ENCODE peak calls at places on chromosomes 16 and 17, in five cellular contexts. L, Z, K, D and O are unnamed samples.

GRCh38 chr17:41666708-41667279 is 21.9 kb upstream of the EIF1 start:
- DNase-seq in K (peak; percentile 76), L (peak; percentile 89), Z (peak; percentile 91), D (no peak), O (peak; percentile 90)

GRCh38 chr16:71726491-71727319 is 2.2 kb upstream of the PHLPP2 start:
- DNase-seq in L (no peak), D (no peak), K (no peak), Z (no peak), O (no peak)

GRCh38 chr17:13031718-13032350 is 14.0 kb upstream of the ELAC2 start:
- DNase-seq in L (peak; percentile 37), D (no peak), K (peak; percentile 67), Z (peak; percentile 32), O (peak; percentile 55)

GRCh38 chr16:30063893-30064745 is 1.4 kb upstream of the ALDOA start:
- DNase-seq in Z (peak; percentile 83), K (peak; percentile 63), D (no peak), L (peak; percentile 76), O (no peak)

GRCh38 chr16:10356870-10357842 is 28.7 kb upstream of the ATF7IP2 start:
- DNase-seq in L (no peak), Z (no peak), K (no peak), D (no peak), O (no peak)

GRCh38 chr17:80107231-80108021 is 6.0 kb downstream of the GAA start:
- DNase-seq in Z (no peak), K (no peak), D (no peak), L (no peak), O (no peak)

GRCh38 chr17:80455328-80455710 is 21.1 kb downstream of the NPTX1 start:
- DNase-seq in K (no peak), D (no peak), Z (peak; percentile 74), L (peak; percentile 70), O (peak; percentile 76)

GRCh38 chr16:65572156-65572555 is 450.3 kb upstream of the CDH11 start:
- DNase-seq in L (no peak), Z (no peak), D (peak; percentile 49), K (peak; percentile 87), O (no peak)

GRCh38 chr16:87560428-87561199 is 41.7 kb upstream of the JPH3 start:
- DNase-seq in D (no peak), Z (peak; percentile 33), L (peak; percentile 93), K (peak; percentile 26), O (no peak)

GRCh38 chr17:39606434-39607056 is 1.2 kb downstream of the NEUROD2 start:
- DNase-seq in K (no peak), Z (no peak), L (no peak), D (no peak), O (peak; percentile 57)

GRCh38 chr17:50835563-50836231 is at the start of gene WFIKKN2:
- DNase-seq in K (no peak), L (no peak), Z (no peak), D (no peak), O (no peak)

GRCh38 chr16:80988756-80989155 is 17.9 kb downstream of the CMC2 start:
- DNase-seq in L (no peak), Z (no peak), D (no peak), K (no peak), O (no peak)

GRCh38 chr16:31223044-31223443 is 6.1 kb upstream of the PYDC1 start:
- DNase-seq in D (no peak), K (no peak), L (no peak), Z (no peak), O (no peak)

GRCh38 chr17:45292696-45293412 is 24.0 kb downstream of the MAP3K14 start:
- DNase-seq in K (no peak), L (no peak), Z (no peak), D (no peak), O (no peak)

GRCh38 chr17:36082062-36082461 is 7.9 kb downstream of the CCL3 start:
- DNase-seq in D (no peak), K (no peak), L (no peak), Z (no peak), O (no peak)

GRCh38 chr17:80101946-80102706 is 745 bp downstream of the GAA start:
- DNase-seq in Z (peak; percentile 94), K (peak; percentile 48), L (no peak), D (no peak), O (peak; percentile 69)

GRCh38 chr17:311119-311848 is 41.3 kb downstream of the RPH3AL start:
- DNase-seq in K (no peak), D (no peak), L (no peak), Z (no peak), O (peak; percentile 11)

GRCh38 chr16:28064150-28064549 is 636 bp upstream of the GSG1L start:
- DNase-seq in Z (no peak), D (no peak), L (no peak), K (no peak), O (no peak)

GRCh38 chr17:66310528-66311148 is 8.2 kb downstream of the PRKCA start:
- DNase-seq in Z (peak; percentile 19), L (no peak), D (no peak), K (no peak), O (no peak)
- TF ChIP-seq CTCF in Z (peak; percentile 44), L (peak; percentile 37), D (no peak), K (peak; percentile 16), O (no peak)

GRCh38 chr16:67248401-67249177 is at the start of gene SLC9A5:
- DNase-seq in D (no peak), L (peak; percentile 43), Z (peak; percentile 39), K (no peak), O (peak; percentile 46)
- TF ChIP-seq CTCF in D (no peak), L (peak; percentile 2), Z (peak; percentile 8), K (no peak), O (no peak)

DNA sequence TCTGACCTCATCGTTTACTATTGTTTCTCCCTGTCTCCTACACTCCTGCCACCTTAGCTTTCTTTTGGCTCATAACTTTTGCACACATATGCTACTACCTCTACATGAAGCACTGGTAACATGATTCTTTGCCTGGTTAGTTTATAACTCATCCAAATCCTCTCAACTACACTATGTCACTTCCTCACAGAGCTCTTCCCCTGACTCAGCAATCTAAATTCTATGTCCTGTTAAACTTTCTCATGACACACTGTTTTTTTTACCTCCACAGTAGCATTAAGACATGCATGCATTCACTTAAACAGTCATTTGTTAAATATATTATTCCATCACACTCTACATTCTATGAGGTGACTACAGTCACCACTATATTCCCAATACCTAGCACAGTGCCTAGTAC is 19.7 kb downstream of the APPBP2 start:
- DNase-seq in L (no peak), Z (no peak), K (peak; percentile 84), D (peak; percentile 53), O (no peak)
- TF ChIP-seq CTCF in L (no peak), Z (no peak), K (no peak), D (no peak), O (no peak)

DNA sequence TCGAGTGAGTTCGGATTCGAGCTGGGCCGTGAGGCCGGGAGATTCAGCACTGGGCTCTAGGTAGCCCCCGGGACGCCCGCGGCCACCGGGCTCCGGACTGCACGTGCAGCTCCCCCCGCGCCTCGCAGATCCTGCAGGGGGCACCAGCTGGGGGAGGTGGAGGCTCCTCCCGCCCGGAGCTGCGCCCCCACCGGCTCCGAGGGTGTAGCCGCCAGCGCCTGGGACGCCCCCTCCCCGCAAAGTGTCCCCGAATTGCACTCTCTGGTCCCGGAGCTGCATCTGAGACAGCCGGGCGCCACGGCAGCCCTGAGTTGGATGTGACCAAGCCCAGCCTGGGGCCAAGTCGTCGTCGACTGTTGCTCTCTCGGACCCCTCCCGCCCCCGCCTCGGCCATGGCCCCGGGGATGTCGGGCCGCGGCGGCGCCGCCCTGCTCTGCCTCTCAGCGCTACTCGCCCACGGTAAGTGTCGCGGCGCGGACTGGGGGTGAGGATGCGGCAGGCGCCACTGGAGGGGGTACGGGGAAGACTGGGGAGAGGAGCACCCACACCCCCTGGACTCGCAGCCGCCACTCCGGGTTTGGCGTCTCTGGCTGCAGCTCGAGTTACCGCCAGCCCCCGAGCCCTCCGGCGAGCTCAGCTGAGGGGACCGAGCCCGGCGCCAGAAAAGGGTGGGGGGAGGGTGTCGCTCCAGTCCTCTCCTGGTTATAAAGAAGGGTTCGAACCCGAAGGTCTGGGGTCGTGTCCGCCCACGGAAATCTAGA is 1.5 kb downstream of the TMEM132E start:
- DNase-seq in D (no peak), L (peak; percentile 43), K (no peak), Z (peak; percentile 25), O (peak; percentile 72)
- TF ChIP-seq CTCF in D (no peak), L (peak; percentile 11), K (no peak), Z (peak; percentile 27), O (peak; percentile 35)

DNA sequence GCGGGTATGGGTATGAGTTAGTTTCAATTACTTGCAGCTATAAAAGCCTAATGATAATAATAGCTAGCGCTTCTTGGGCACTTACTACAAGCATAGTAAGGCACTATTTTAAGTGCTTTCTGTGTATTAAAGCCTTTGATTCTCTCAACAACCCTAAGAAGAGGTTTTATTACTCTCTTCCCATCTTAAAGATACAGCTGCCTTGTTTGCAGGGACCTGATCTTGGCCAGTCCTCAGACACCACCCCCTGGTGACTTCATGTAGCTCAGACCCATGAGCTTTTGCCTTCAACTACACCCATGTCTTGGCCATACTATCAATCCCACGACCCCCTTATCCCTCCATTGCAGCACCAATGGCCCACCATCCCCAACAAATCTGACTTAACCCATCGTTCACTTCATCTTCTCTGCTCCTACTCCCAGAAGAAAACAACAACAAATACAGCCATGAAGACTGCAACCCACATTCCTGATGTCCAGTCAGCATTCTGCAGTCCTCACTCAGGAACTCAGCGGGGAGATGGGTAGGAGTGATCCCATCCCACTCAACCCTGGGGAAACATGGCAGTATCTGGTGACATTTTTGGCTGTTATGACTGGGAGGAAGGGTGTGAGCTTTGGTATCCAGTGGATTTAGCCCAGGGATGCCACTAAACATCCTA is 4.2 kb downstream of the GGA2 start:
- DNase-seq in L (no peak), D (no peak), Z (no peak), K (peak; percentile 48), O (no peak)
- TF ChIP-seq CTCF in L (no peak), D (no peak), Z (no peak), K (peak; percentile 32), O (no peak)

GRCh38 chr17:43333438-43333943 is 65.3 kb upstream of the ARL4D start:
- DNase-seq in K (no peak), Z (no peak), L (no peak), D (no peak), O (no peak)

GRCh38 chr17:43329183-43329582 is 69.6 kb upstream of the ARL4D start:
- DNase-seq in Z (no peak), L (no peak), K (no peak), D (no peak), O (no peak)

GRCh38 chr17:43332211-43332610 is 66.6 kb upstream of the ARL4D start:
- DNase-seq in K (no peak), L (no peak), D (no peak), Z (no peak), O (no peak)

GRCh38 chr17:43328650-43329049 is 70.1 kb upstream of the ARL4D start:
- DNase-seq in Z (no peak), K (no peak), D (no peak), L (no peak), O (no peak)

DNA sequence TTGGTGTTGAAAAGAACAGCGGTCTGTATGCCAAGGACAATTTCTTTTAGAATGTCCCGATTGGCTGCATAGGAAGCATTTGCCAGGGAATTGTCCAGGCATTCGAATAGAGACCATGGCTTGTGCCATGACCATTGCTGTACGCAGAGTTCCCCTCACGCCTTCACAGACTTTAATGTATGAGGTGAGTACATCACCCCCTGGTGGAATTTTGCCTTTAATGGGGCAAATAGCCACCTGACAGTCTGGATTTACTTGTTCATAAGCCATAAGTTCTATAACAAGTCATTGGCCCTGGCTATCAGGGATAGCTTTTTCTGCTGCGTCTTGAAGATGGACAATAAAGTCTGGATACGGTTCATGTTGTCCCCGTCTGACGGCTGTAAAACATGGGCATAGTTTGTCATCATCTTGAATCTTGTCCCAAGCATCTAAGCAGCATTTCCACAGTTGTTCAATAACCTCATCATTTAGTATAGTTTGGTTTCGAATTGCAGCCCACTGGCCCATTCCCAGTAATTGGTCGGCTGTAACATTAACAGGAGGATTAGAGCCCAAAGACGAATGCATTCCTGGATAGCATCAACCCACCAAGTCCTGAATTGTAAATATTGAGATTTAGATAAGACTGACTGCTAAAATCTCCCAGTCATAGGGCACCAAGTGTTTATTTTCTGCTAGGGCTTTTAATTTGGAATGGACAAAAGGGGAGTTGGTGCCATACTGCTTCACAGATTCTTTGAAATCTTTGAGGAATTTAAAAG is 67.7 kb upstream of the ARL4D start:
- DNase-seq in L (no peak), K (no peak), D (no peak), Z (peak; percentile 45), O (no peak)
- TF ChIP-seq CTCF in L (peak; percentile 32), K (peak; percentile 11), D (no peak), Z (peak; percentile 17), O (no peak)